ENCODE peak calls at places on chromosomes 2 and 18, in five cellular contexts. B, T, A, Y and M are unnamed samples.

GRCh38 chr2:10575566-10576300 is 114.0 kb downstream of the NOL10 start:
- DNase-seq in B (peak; percentile 22), T (no peak), A (no peak), Y (no peak), M (no peak)

GRCh38 chr2:239644016-239644415 is 243.2 kb upstream of the HDAC4 start:
- DNase-seq in B (no peak), T (no peak), A (no peak), Y (no peak), M (peak; percentile 3)

GRCh38 chr18:22174341-22175148 is 5.2 kb downstream of the GATA6 start:
- DNase-seq in B (no peak), T (no peak), A (no peak), Y (no peak), M (no peak)

GRCh38 chr2:159030674-159031380 is 62.4 kb downstream of the TANC1 start:
- DNase-seq in B (peak; percentile 23), T (no peak), A (peak; percentile 75), Y (peak; percentile 59), M (peak; percentile 56)

GRCh38 chr2:106095478-106096392 is 98.4 kb downstream of the UXS1 start:
- DNase-seq in B (no peak), T (no peak), A (no peak), Y (no peak), M (no peak)

GRCh38 chr2:9440058-9440727 is 16.7 kb downstream of the CPSF3 start:
- DNase-seq in B (no peak), T (no peak), A (no peak), Y (no peak), M (no peak)

GRCh38 chr2:140880573-140880972 is 1250.2 kb downstream of the LRP1B start:
- DNase-seq in B (no peak), T (no peak), A (no peak), Y (no peak), M (no peak)

GRCh38 chr2:188725981-188726380 is 248.2 kb upstream of the COL3A1 start:
- DNase-seq in B (no peak), T (no peak), A (no peak), Y (no peak), M (peak; percentile 41)

GRCh38 chr2:121884515-121884915 is 129.1 kb downstream of the TSN start:
- DNase-seq in B (no peak), T (no peak), A (no peak), Y (no peak), M (peak; percentile 29)

GRCh38 chr2:15861172-15861822 is 79.1 kb upstream of the MYCN start:
- DNase-seq in B (no peak), T (no peak), A (no peak), Y (no peak), M (no peak)

GRCh38 chr2:65634304-65634703 is 201.9 kb upstream of the SPRED2 start:
- DNase-seq in B (no peak), T (no peak), A (no peak), Y (no peak), M (peak; percentile 35)

DNA sequence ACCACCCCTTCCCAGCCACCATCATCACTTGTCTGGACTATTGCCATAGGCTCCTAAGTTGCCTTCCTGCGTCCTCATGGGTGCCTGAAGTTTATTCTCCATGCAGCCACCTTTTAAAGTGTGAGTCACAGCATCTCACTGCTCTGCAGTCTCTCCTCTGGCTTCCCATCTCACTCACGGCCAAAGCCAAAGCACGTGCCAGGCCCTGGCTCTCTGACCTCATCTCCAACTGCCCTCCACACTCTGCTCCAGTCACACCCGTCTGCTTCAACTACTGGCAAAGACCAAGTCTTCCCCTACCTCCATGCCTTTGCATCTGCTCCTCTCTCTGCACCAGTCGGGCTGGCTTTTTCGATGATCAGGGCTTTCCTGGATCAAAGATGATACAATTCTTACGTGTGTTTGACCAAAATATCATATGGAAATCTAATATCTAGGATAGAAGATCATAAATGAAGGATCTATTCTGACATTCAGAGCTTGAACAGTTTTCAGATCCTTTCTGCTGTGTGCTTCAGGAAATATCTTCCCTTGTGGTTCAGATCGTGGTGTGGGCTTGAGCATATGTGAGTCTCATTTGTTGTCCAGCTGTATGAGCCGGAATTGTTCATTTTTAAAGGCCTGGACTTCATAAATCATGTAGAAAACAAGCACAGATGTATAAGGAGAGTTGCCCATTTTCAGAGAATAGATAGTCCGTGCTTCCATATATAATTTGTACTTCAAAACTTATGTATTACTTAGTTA is 175.6 kb downstream of the PRKCE start:
- DNase-seq in B (no peak), T (no peak), A (no peak), Y (no peak), M (no peak)
- TF ChIP-seq POLR2AphosphoS5 in B (no peak), T (no peak), A (no peak), Y (no peak), M (no peak)

GRCh38 chr2:154097823-154098398 is 226.2 kb downstream of the GALNT13 start:
- DNase-seq in B (no peak), T (no peak), A (no peak), Y (no peak), M (no peak)
- TF ChIP-seq REST in B (no peak), T (no peak), A (no peak), Y (no peak), M (no peak)

GRCh38 chr2:70142590-70143313 is 48.1 kb downstream of the C2orf42 start:
- DNase-seq in B (peak; percentile 98), T (peak; percentile 99), A (peak; percentile 100), Y (peak; percentile 99), M (peak; percentile 100)
- TF ChIP-seq POLR2AphosphoS5 in B (peak; percentile 53), T (peak; percentile 66), A (no peak), Y (peak; percentile 82), M (peak; percentile 46)

GRCh38 chr2:24421668-24422067 is 61.3 kb upstream of the ITSN2 start:
- DNase-seq in B (peak; percentile 48), T (no peak), A (peak; percentile 81), Y (peak; percentile 60), M (peak; percentile 87)
- TF ChIP-seq REST in B (no peak), T (no peak), A (no peak), Y (no peak), M (no peak)

DNA sequence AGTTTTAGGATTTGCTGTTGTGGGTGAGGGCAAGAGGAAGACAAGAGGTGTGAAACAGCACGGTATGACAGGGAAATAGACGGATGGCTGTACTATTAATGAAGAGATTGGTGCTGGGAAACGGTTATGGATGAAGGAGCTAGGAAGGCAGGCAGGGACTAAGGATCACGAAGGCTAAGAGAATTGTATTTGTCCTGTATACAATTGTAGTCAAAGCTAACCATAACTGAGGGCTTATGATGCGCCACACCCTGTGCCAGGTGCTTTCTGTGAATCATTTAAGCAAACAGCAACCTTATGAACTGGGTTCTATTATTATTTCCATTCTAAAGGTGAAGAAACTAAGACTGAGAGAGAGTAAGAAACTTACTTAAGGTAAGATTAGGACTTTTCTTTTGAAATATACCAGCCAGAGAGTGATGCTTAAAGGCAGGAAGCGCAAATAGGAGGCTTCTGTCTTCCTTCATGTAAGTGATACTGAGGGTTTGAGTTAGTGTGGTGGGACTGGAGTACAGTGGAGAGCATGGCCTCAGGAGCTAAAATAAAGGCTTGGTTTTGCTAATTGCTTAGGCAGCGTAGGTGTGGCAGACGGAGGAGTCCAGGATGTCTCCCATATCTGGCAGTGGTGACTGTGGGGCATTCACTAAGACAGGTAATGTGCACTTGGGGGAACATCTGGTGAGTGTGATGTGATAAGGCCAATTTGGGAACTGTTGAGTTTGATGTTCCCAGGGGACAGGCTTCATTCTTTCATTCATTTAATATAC is 85.8 kb downstream of the PLEKHM3 start:
- DNase-seq in B (no peak), T (no peak), A (no peak), Y (no peak), M (no peak)
- TF ChIP-seq POLR2AphosphoS5 in B (no peak), T (no peak), A (no peak), Y (no peak), M (no peak)

GRCh38 chr2:173002751-173003541 is 72.7 kb upstream of the MAP3K20 start:
- DNase-seq in B (no peak), T (no peak), A (no peak), Y (no peak), M (peak; percentile 14)
- TF ChIP-seq REST in B (no peak), T (no peak), A (no peak), Y (no peak), M (no peak)

GRCh38 chr2:138026116-138026855 is 62.0 kb downstream of the HNMT start:
- DNase-seq in B (no peak), T (no peak), A (no peak), Y (no peak), M (no peak)

GRCh38 chr2:138023976-138024375 is 59.7 kb downstream of the HNMT start:
- DNase-seq in B (no peak), T (no peak), A (no peak), Y (no peak), M (no peak)

GRCh38 chr2:138021154-138021553 is 56.9 kb downstream of the HNMT start:
- DNase-seq in B (no peak), T (no peak), A (no peak), Y (no peak), M (no peak)

GRCh38 chr2:138020432-138020831 is 56.2 kb downstream of the HNMT start:
- DNase-seq in B (no peak), T (no peak), A (peak; percentile 46), Y (no peak), M (peak; percentile 9)

DNA sequence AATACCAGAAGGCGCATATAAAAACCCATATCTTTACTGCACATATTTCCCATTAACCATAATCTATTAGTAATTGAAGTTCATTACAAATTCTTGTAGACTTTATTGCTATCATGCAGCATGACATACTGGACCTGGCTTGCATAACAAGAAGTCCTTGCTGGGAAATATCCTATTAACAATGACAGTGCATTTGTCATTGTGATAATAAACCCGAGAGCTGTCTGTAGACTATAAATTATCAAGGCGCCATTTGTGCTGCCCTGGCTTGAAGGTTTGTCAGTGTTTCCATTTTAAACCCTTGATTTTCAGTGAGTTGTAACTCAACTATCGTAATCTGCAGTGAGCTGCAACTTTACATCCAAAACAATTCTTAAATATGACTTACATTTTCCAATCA is 59.0 kb downstream of the HNMT start:
- DNase-seq in B (no peak), T (no peak), A (peak; percentile 74), Y (no peak), M (no peak)
- TF ChIP-seq POLR2AphosphoS5 in B (no peak), T (no peak), A (no peak), Y (no peak), M (no peak)

DNA sequence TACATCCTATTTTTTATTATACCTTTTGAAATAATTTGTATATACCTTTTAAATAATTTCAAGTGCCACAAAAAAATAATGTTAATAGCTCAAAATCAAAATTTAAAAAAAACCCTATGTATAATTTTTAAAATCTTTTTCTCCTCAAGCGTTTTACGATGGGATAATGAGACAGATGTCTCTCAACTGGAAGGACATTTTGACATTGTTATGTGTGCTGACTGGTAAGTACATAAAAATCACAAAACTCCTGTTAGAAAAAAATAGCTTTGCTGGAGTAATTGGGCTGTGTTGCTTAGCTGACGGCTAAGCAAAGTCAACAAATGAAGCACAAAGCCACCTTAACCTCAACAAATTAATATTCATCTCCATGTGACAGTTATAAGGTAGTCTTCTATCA is 198.0 kb upstream of the SIX3 start:
- DNase-seq in B (no peak), T (no peak), A (no peak), Y (no peak), M (no peak)
- TF ChIP-seq REST in B (no peak), T (no peak), A (no peak), Y (no peak), M (no peak)